ENCODE peak calls at places on chromosomes 5 and 9, in eight cellular contexts. J is endodermal cell, C is cardiac muscle cell, K is lower lobe of right lung, S is body of pancreas, R is upper lobe of right lung, M is MM.1S, B is heart right ventricle. I is an unnamed sample.

GRCh38 chr5:33921005-33921404 is 15.2 kb upstream of the RXFP3 start:
- DNase-seq in J (no peak), C (no peak), K (no peak), S (no peak), R (no peak), M (no peak), B (no peak), I (no peak)

GRCh38 chr5:321233-321725 is at the start of gene AHRR:
- DNase-seq in J (peak; percentile 92), C (peak; percentile 68), K (peak; percentile 78), S (peak; percentile 67), R (peak; percentile 84), M (peak; percentile 35), B (no peak), I (peak; percentile 95)

GRCh38 chr5:126947146-126948010 is 83.0 kb downstream of the MARCHF3 start:
- DNase-seq in J (no peak), C (no peak), K (no peak), S (peak; percentile 34), R (no peak), M (peak; percentile 34), B (no peak), I (no peak)

GRCh38 chr5:3249401-3249800 is 346.2 kb upstream of the IRX1 start:
- DNase-seq in J (no peak), C (no peak), K (no peak), S (no peak), R (no peak), M (no peak), B (no peak), I (no peak)

GRCh38 chr5:176446884-176447537 is 1.2 kb upstream of the FAF2 start:
- DNase-seq in J (peak; percentile 69), C (no peak), K (no peak), S (peak; percentile 34), R (no peak), M (no peak), B (no peak), I (peak; percentile 81)

GRCh38 chr5:147887925-147888324 is 9.4 kb downstream of the SCGB3A2 start:
- DNase-seq in J (no peak), C (no peak), K (no peak), S (no peak), R (no peak), M (no peak), B (no peak), I (no peak)

GRCh38 chr5:152405145-152405544 is at the start of gene NMUR2:
- DNase-seq in J (peak; percentile 89), C (no peak), K (no peak), S (peak; percentile 8), R (no peak), M (no peak), B (no peak), I (no peak)

GRCh38 chr5:127192836-127193341 is 97.7 kb upstream of the MEGF10 start:
- DNase-seq in J (no peak), C (peak; percentile 34), K (no peak), S (no peak), R (no peak), M (no peak), B (no peak), I (no peak)

GRCh38 chr5:150781706-150782614 is 3.4 kb downstream of the SMIM3 start:
- DNase-seq in J (peak; percentile 88), C (peak; percentile 96), K (no peak), S (peak; percentile 47), R (no peak), M (no peak), B (peak; percentile 67), I (peak; percentile 11)

GRCh38 chr5:93715327-93715726 is 26.1 kb downstream of the POU5F2 start:
- DNase-seq in J (no peak), C (no peak), K (no peak), S (no peak), R (no peak), M (no peak), B (no peak), I (no peak)

GRCh38 chr9:137454145-137454505 is 5.0 kb downstream of the NSMF start:
- DNase-seq in J (peak; percentile 90), C (peak; percentile 31), K (peak; percentile 84), S (peak; percentile 26), R (peak; percentile 88), M (peak; percentile 33), B (peak; percentile 42), I (peak; percentile 64)

GRCh38 chr5:125311743-125312142 is 565.3 kb upstream of the ZNF608 start:
- DNase-seq in J (no peak), C (peak; percentile 85), K (no peak), S (no peak), R (no peak), M (no peak), B (no peak), I (no peak)

GRCh38 chr5:138753794-138754698 is 821 bp downstream of the CTNNA1 start:
- DNase-seq in J (peak; percentile 80), C (peak; percentile 91), K (peak; percentile 96), S (peak; percentile 94), R (peak; percentile 94), M (no peak), B (peak; percentile 95), I (peak; percentile 94)

GRCh38 chr5:55816342-55816741 is 34.8 kb upstream of the IL31RA start:
- DNase-seq in J (no peak), C (peak; percentile 89), K (no peak), S (no peak), R (no peak), M (no peak), B (no peak), I (no peak)

GRCh38 chr5:1834721-1835425 is 33.7 kb downstream of the NDUFS6 start:
- DNase-seq in J (no peak), C (no peak), K (no peak), S (no peak), R (peak; percentile 43), M (no peak), B (no peak), I (no peak)

GRCh38 chr9:14320272-14321245 is 6.6 kb upstream of the NFIB start:
- DNase-seq in J (no peak), C (peak; percentile 97), K (no peak), S (peak; percentile 54), R (no peak), M (peak; percentile 16), B (no peak), I (peak; percentile 53)

GRCh38 chr5:170920196-170920595 is 58.4 kb downstream of the RANBP17 start:
- DNase-seq in J (no peak), C (no peak), K (no peak), S (no peak), R (no peak), M (no peak), B (no peak), I (no peak)

GRCh38 chr5:179243333-179243732 is 101.9 kb downstream of the ADAMTS2 start:
- DNase-seq in J (peak; percentile 31), C (peak; percentile 81), K (no peak), S (peak; percentile 2), R (no peak), M (no peak), B (no peak), I (peak; percentile 8)

DNA sequence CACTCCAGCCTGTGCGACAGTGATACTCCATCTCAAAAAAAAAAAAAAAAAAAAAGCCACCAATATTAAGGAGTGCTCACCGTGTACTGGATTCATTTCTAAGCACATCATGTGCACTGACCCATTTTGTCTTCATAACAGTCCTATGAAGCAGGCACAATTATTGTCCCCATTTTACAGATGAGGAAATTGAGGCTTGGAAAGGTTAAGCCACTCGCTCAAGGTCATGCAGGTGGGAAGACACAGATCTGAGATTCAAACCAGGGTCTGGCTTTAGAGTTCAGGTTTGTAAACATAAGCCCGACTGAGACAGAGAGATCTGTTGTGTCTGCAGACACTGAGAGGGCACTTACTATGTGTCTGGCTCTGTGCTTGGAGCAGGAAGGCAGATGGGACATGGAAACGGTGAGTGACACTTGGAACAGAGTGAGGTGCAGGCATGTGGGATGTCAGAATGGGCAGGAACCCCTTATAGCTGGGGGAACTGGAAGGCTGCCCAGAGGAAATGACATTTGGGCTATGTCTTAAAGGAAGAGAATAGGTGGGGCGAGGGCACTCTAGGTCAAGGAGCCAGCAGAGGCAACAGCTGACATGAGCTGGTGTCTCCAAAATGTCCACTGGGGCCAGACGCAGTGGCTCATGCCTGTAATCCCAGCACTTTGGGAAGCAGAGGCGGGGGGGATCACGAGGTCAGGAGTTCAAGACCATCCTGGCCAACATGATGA is 69.9 kb downstream of the STK10 start:
- DNase-seq in J (no peak), C (no peak), K (no peak), S (no peak), R (no peak), M (no peak), B (no peak), I (no peak)
- TF ChIP-seq CTCF in J (no peak), C (no peak), K (no peak), S (no peak), R (no peak), M (no peak), B (no peak), I (no peak)

GRCh38 chr9:124357591-124358361 is 57.5 kb downstream of the PSMB7 start:
- DNase-seq in J (peak; percentile 71), C (no peak), K (no peak), S (no peak), R (no peak), M (no peak), B (no peak), I (no peak)
- H3K4me1 ChIP-seq in J (no peaks in the 10 kb centered on the region), C (peaks cover 6% of the 10 kb centered on the region), K (no peaks in the 10 kb centered on the region), S (peaks cover 12% of the 10 kb centered on the region), R (no peaks in the 10 kb centered on the region), M (no peaks in the 10 kb centered on the region), B (peaks cover 8% of the 10 kb centered on the region), I (no peaks in the 10 kb centered on the region)

DNA sequence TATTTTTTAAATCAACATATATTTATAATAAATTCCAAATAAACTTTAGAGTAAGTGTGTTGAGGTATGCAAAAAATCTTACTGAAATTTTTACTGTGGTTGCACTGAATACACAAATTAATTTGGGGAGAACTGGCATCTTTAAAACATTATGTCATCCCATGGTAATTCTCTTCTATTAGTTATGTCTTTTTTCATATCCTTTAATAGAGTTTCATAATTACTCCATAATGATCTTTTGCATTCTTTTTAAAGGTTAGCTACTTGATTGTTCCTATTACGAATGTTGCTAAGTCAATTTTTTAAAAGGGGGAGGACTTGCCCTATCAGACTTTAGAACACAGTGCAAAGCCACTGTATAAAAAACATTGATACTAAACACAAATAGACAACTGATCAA is 26.8 kb downstream of the SSBP2 start:
- DNase-seq in J (no peak), C (no peak), K (no peak), S (no peak), R (no peak), M (no peak), B (no peak), I (no peak)
- TF ChIP-seq CTCF in J (no peak), C (no peak), K (no peak), S (no peak), R (no peak), M (no peak), B (no peak), I (no peak)

DNA sequence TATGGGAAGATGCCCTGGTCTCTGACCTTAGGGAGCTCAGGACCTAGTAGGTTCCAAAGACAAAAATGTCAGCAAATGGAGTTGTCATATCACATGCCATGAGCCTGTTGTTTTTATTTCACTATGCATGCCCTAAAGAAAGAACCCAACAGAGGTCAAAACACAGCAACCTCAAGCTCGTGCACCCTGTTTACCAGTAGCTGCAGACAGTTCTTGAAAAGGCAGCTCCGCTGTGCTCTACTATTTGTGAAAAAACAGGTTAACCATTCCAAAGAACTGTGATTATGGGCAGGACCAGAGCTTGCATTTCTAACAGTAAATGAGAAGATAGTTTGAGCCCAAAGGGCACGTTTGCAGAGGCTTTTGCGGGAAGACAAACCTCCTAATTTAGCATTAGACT is 22.8 kb downstream of the ITK start:
- DNase-seq in J (no peak), C (no peak), K (no peak), S (no peak), R (no peak), M (no peak), B (no peak), I (no peak)
- H3K4me1 ChIP-seq in J (no peaks in the 10 kb centered on the region), C (no peaks in the 10 kb centered on the region), K (no peaks in the 10 kb centered on the region), S (no peaks in the 10 kb centered on the region), R (no peaks in the 10 kb centered on the region), M (peaks cover under 1% of the 10 kb centered on the region), B (no peaks in the 10 kb centered on the region), I (no peaks in the 10 kb centered on the region)

I was measured in upper lobe of left lung.